ENCODE peak calls at places on chromosomes 2 and 18, in four cellular contexts. D, R, H and A are unnamed samples.

GRCh38 chr2:70939001-70939846 is 3.5 kb downstream of the ATP6V1B1 start:
- DNase-seq in D (peak), R (no peak), H (peak), A (no peak)

GRCh38 chr2:135840601-135841000 is 3.6 kb upstream of the LCT start:
- DNase-seq in D (no peak), R (no peak), H (peak), A (no peak)

GRCh38 chr2:100277540-100278207 is 44.6 kb downstream of the LONRF2 start:
- DNase-seq in D (no peak), R (no peak), H (peak), A (no peak)

GRCh38 chr2:170177950-170178781 is at the start of gene MYO3B:
- DNase-seq in D (no peak), R (no peak), H (no peak), A (no peak)

GRCh38 chr2:46643951-46644350 is 164.6 kb downstream of the TMEM247 start:
- DNase-seq in D (no peak), R (no peak), H (no peak), A (no peak)

GRCh38 chr2:226791056-226791486 is 8.5 kb downstream of the IRS1 start:
- DNase-seq in D (peak), R (no peak), H (no peak), A (no peak)

GRCh38 chr2:66565291-66565690 is 130.4 kb downstream of the MEIS1 start:
- DNase-seq in D (no peak), R (no peak), H (no peak), A (no peak)

GRCh38 chr2:219159771-219160185 is 837 bp downstream of the NHEJ1 start:
- DNase-seq in D (no peak), R (no peak), H (no peak), A (no peak)

GRCh38 chr2:134796373-134796772 is 42.0 kb upstream of the ACMSD start:
- DNase-seq in D (no peak), R (no peak), H (no peak), A (peak)

GRCh38 chr18:48355526-48356115 is 53.6 kb downstream of the ZBTB7C start:
- DNase-seq in D (no peak), R (no peak), H (no peak), A (no peak)

GRCh38 chr2:237184192-237184922 is 98.7 kb downstream of the COPS8 start:
- DNase-seq in D (no peak), R (no peak), H (no peak), A (no peak)

GRCh38 chr2:202084265-202084664 is 11.2 kb downstream of the KIAA2012 start:
- DNase-seq in D (peak), R (no peak), H (no peak), A (no peak)

GRCh38 chr2:62568983-62569837 is 63.2 kb upstream of the TMEM17 start:
- DNase-seq in D (no peak), R (no peak), H (no peak), A (no peak)

GRCh38 chr2:230018153-230018552 is 50.6 kb downstream of the SLC16A14 start:
- DNase-seq in D (no peak), R (no peak), H (no peak), A (no peak)

GRCh38 chr2:225615514-225615913 is 216.0 kb downstream of the NYAP2 start:
- DNase-seq in D (no peak), R (no peak), H (no peak), A (no peak)

GRCh38 chr2:48781366-48781765 is 25.8 kb upstream of the LHCGR start:
- DNase-seq in D (no peak), R (no peak), H (no peak), A (no peak)

GRCh38 chr18:21803495-21803894 is 62.9 kb downstream of the MIB1 start:
- DNase-seq in D (no peak), R (no peak), H (no peak), A (no peak)

GRCh38 chr18:28067346-28067745 is 109.6 kb downstream of the CDH2 start:
- DNase-seq in D (no peak), R (no peak), H (no peak), A (no peak)

GRCh38 chr18:36309436-36310391 is 12.2 kb downstream of the FHOD3 start:
- DNase-seq in D (no peak), R (peak), H (peak), A (no peak)

GRCh38 chr2:65639156-65639876 is 206.9 kb upstream of the SPRED2 start:
- DNase-seq in D (no peak), R (no peak), H (no peak), A (no peak)

GRCh38 chr18:44731866-44732555 is 51.3 kb downstream of the SETBP1 start:
- DNase-seq in D (no peak), R (no peak), H (no peak), A (no peak)

GRCh38 chr2:178891265-178891958 is 84.2 kb upstream of the TTN start:
- DNase-seq in D (peak), R (peak), H (peak), A (peak)

GRCh38 chr2:72425996-72426395 is 278.3 kb upstream of the CYP26B1 start:
- DNase-seq in D (no peak), R (no peak), H (no peak), A (no peak)

DNA sequence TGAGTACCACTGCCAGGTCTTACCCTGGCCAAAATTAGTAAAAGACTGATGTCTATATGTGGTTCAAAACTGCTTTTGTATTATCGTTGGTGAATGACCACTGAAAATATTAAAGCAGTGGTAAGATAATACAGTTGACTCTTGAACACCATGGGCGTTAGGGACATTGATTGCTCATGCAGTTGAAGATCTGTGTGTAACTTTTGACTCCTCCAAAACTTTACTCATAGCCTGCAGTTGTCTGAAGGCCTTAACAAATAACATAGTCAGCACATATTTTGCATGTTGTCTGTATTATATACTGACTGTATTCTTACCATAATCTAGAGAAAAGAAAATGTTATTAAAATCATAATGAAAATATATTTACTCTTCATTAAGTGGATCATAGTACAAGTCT is 5.8 kb upstream of the ANKRD12 start:
- DNase-seq in D (no peak), R (no peak), H (no peak), A (no peak)
- TF ChIP-seq TEAD4 in D (no peak), R (no peak), H (no peak), A (no peak)

GRCh38 chr2:223601932-223602676 is at the start of gene SCG2:
- DNase-seq in D (peak), R (peak), H (peak), A (peak)
- TF ChIP-seq TEAD4 in D (no peak), R (no peak), H (peak), A (no peak)

GRCh38 chr2:168312036-168312822 is 64.8 kb upstream of the STK39 start:
- DNase-seq in D (no peak), R (no peak), H (no peak), A (no peak)
- TF ChIP-seq TEAD4 in D (no peak), R (no peak), H (no peak), A (no peak)

GRCh38 chr2:218071218-218071937 is 2.3 kb downstream of the RUFY4 start:
- DNase-seq in D (no peak), R (no peak), H (no peak), A (no peak)

GRCh38 chr2:218070587-218070986 is 1.5 kb downstream of the RUFY4 start:
- DNase-seq in D (no peak), R (no peak), H (no peak), A (no peak)

GRCh38 chr2:218073185-218073584 is 4.1 kb downstream of the RUFY4 start:
- DNase-seq in D (no peak), R (no peak), H (no peak), A (no peak)

GRCh38 chr2:218072478-218073024 is 3.5 kb downstream of the RUFY4 start:
- DNase-seq in D (no peak), R (no peak), H (no peak), A (no peak)

GRCh38 chr2:218072002-218072401 is 2.9 kb downstream of the RUFY4 start:
- DNase-seq in D (no peak), R (no peak), H (no peak), A (no peak)
- TF ChIP-seq TEAD4 in D (no peak), R (no peak), H (no peak), A (no peak)

GRCh38 chr2:128404709-128405466 is 86.2 kb upstream of the HS6ST1 start:
- DNase-seq in D (no peak), R (peak), H (no peak), A (no peak)
- TF ChIP-seq TEAD4 in D (no peak), R (no peak), H (no peak), A (no peak)

DNA sequence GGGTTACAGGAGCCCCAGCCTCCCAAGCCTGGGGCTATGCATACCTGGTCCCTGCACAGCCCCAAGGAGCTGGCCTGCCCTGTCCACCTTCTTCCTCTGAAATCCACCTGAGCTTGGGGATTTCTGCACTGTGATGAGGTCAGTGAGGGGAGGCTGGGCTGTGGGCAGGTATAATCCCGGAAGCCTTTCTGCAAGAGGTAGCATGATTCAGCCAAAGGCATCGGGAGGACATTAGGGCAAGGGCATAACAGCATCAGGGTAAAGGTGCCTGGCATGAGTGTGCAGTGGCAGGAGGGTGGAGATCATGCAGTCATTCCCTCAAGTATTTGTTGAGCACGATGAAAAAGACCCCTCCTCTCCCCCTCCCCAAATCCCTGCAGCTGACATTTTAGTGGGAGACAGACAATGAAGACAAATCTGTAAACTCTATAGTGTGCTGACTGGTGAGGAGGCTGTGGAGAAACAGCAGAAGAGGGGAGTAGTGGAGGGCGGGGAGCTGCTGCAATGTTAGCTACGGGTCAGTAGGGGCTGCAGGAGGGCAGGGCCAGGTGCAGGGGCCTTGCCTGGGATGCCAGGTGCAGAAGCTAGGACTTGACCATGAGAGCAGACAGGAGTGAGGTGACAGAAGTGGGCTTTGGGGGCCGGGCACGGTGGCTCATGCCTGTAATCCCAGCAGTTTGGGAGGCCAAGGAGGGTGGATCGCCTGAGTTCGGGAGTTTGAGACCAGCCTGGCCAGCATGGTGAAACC is 18.7 kb downstream of the ZFP36L2 start:
- DNase-seq in D (peak), R (no peak), H (no peak), A (peak)
- TF ChIP-seq TEAD4 in D (no peak), R (no peak), H (no peak), A (no peak)

DNA sequence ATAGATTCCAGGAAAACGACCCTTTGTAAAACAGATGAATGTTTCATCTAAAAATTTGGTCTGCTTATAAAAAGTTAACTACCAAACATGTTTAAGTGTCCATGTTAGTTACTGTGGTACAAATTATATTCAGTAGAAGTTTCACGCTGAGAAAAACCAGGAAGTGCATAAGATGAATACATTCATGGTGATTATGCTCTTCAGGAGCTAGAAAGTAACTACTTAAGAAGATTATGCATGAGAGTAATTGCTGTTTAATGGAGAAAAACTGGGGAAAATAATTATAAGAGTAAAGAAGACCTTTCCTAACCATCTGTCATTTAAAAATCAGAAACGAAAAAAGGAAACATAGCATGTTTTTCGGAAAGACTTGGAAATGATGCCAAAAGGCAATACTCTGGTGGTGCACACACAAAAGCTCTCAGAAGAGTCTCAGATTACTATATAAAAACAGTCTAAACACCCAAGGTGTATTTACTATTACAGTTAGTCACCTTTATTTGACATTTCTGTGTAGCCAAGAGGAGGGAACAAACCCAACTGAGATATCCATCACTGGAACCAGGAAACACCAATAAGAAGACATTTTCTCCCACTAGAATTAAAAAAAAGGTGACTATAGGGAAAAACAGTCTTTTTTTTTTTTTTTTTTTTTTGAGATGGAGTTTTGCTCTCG is 38.8 kb upstream of the METTL21A start:
- DNase-seq in D (no peak), R (no peak), H (no peak), A (no peak)
- TF ChIP-seq TEAD4 in D (no peak), R (no peak), H (no peak), A (no peak)